ENCODE peak calls at places on chromosomes 3 and 15, in six cellular contexts. T is GM12891, E is HepG2, Q is GM12878, D is K562, J is H1. G is an unnamed sample.

GRCh38 chr15:60643490-60644040 is 164.6 kb upstream of the ICE2 start:
- DNase-seq in T (no peak), E (no peak), Q (no peak), D (no peak), J (no peak), G (no peak)

GRCh38 chr3:8512234-8512633 is 10.6 kb downstream of the LMCD1 start:
- DNase-seq in T (no peak), E (no peak), Q (no peak), D (no peak), J (no peak), G (no peak)

GRCh38 chr15:101489633-101490407 is at the start of gene PCSK6:
- DNase-seq in T (peak), E (no peak), Q (no peak), D (peak), J (peak), G (no peak)

GRCh38 chr15:77180757-77181156 is 109.8 kb upstream of the TSPAN3 start:
- DNase-seq in T (no peak), E (no peak), Q (no peak), D (no peak), J (no peak), G (no peak)

GRCh38 chr3:128922804-128923459 is 43.5 kb downstream of the ACAD9 start:
- DNase-seq in T (no peak), E (no peak), Q (no peak), D (no peak), J (no peak), G (no peak)

GRCh38 chr3:172903642-172904041 is 153.1 kb downstream of the ECT2 start:
- DNase-seq in T (no peak), E (no peak), Q (no peak), D (no peak), J (no peak), G (no peak)

GRCh38 chr15:52922871-52923270 is 132.7 kb upstream of the ONECUT1 start:
- DNase-seq in T (no peak), E (no peak), Q (no peak), D (no peak), J (no peak), G (no peak)

GRCh38 chr3:13846716-13847570 is 32.9 kb downstream of the WNT7A start:
- DNase-seq in T (no peak), E (no peak), Q (no peak), D (no peak), J (no peak), G (no peak)

GRCh38 chr3:56596441-56596840 is 39.5 kb downstream of the CCDC66 start:
- DNase-seq in T (no peak), E (no peak), Q (no peak), D (no peak), J (no peak), G (no peak)

GRCh38 chr3:170132335-170132734 is 49.2 kb downstream of the PHC3 start:
- DNase-seq in T (no peak), E (no peak), Q (no peak), D (peak), J (no peak), G (no peak)

DNA sequence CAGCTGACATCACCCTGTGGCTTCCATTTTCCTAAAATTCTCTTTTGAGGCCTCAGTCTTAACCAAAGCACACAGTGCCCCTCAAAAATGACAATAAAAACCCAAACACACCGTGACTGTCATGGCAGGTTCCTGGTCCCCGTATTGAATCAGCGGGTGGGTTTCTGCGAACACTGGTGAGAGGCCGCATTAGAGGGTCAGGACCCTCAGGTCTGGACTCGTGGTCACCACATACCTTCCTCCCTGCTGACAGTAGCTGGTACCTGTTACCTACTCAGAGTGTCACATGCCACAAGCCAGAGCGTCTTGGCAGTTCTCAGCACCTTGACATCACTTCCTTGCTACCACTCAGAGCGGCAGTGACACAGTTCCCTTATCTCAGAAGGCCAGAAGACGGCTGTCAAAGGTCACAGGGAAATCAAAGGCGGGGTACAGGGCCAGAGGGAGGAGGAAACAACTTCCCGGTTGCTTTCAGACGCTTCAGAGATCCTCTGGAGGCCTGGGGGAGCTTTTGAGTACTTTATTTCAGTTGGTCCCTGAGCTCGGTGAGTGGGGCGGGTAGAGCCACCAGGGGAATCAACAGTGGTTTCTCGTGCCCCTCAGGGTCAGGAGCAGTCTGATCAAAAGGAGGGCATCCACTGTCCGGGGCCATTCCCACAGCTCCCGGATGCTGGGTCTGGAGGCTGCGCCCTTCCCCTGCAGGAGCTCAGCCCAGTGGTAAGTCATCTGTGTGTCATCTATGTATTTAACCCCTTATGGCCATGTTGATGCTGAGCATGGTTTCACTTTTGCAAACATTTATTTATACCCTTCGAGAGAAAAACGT is at the start of the genes CCR5AS and CCRL2:
- DNase-seq in T (peak), E (no peak), Q (no peak), D (peak), J (no peak), G (peak)
- TF ChIP-seq POLR2A in T (no peak), E (no peak), Q (peak), D (peak), J (no peak), G (peak)

GRCh38 chr3:98733778-98734281 is 29.3 kb upstream of the ST3GAL6 start:
- DNase-seq in T (no peak), E (peak), Q (peak), D (no peak), J (no peak), G (no peak)
- TF ChIP-seq TAF1 in T (peak), E (no peak), Q (no peak), D (no peak), J (peak), G (no peak)

DNA sequence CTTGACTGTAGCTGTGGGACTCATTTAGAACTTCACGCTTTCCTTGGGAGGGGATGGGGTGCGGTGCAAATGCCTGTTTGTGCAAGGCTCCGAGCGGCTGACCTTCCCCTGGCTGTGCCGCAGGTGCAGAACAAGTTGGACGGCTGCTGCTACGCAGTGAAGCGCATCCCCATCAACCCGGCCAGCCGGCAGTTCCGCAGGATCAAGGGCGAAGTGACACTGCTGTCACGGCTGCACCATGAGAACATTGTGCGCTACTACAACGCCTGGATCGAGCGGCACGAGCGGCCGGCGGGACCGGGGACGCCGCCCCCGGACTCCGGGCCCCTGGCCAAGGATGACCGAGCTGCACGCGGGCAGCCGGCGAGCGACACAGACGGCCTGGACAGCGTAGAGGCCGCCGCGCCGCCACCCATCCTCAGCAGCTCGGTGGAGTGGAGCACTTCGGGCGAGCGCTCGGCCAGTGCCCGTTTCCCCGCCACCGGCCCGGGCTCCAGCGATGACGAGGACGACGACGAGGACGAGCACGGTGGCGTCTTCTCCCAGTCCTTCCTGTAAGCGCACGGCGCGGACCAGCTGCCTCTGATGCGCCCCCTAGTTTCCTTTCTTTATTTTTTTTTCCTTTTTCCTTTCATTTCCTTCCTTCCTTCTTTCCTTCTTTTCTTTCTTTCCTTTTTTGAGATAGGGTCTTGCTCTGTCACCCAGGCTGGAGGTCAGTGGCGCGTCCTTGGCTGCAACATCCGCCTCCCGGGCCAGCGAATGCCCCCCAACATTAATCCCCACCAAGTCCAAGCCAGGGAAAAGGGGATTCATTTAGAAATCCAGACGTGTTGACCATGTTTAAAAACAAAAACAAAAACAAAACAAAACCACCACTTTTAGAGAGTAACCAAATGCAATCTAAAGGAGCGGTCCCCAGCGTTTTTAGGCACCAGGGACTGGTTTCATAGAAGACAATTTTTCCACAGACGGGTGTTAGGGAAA is 42.7 kb downstream of the EIF2AK4 start:
- DNase-seq in T (peak), E (peak), Q (no peak), D (no peak), J (peak), G (no peak)
- TF ChIP-seq POLR2A in T (peak), E (no peak), Q (no peak), D (no peak), J (no peak), G (no peak)

GRCh38 chr3:127254001-127254400 is 33.8 kb downstream of the PRR20G start:
- DNase-seq in T (no peak), E (no peak), Q (no peak), D (no peak), J (no peak), G (no peak)

GRCh38 chr3:127256138-127256537 is 31.7 kb downstream of the PRR20G start:
- DNase-seq in T (no peak), E (no peak), Q (no peak), D (no peak), J (no peak), G (no peak)

GRCh38 chr3:127253491-127253890 is 34.4 kb downstream of the PRR20G start:
- DNase-seq in T (no peak), E (no peak), Q (no peak), D (no peak), J (no peak), G (no peak)

GRCh38 chr3:127255516-127255915 is 32.3 kb downstream of the PRR20G start:
- DNase-seq in T (no peak), E (no peak), Q (no peak), D (no peak), J (no peak), G (no peak)

DNA sequence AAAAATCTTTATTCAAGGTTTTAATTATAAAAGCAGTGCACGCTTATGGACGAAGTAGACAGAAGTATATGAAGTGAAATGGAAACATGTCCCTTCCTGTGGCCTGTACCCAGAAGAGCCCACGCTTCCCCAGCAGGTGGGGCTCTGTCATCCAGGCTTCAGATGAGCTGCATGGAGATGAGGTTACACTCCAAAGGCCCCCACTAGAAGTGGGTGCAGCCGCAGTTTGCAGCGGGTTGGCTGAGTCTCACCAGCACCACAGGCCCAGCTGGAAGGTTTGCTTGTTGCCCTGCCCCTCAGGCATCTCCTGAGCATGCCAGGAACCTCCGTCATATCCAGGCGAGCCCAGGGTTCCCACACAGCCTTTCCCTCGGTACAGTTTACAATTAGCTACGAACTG is 33.1 kb downstream of the PRR20G start:
- DNase-seq in T (no peak), E (peak), Q (no peak), D (peak), J (no peak), G (no peak)
- TF ChIP-seq TAF1 in T (no peak), E (no peak), Q (no peak), D (no peak), J (no peak), G (no peak)

GRCh38 chr3:184368116-184368803 is 6.8 kb downstream of the POLR2H start:
- DNase-seq in T (no peak), E (no peak), Q (no peak), D (no peak), J (no peak), G (no peak)
- TF ChIP-seq POLR2A in T (no peak), E (no peak), Q (no peak), D (no peak), J (no peak), G (no peak)

GRCh38 chr3:2301361-2301760 is 202.7 kb downstream of the CNTN4 start:
- DNase-seq in T (no peak), E (no peak), Q (no peak), D (no peak), J (no peak), G (no peak)
- TF ChIP-seq TAF1 in T (no peak), E (no peak), Q (no peak), D (no peak), J (no peak), G (no peak)

GRCh38 chr3:150723946-150724345 is 20.2 kb upstream of the ERICH6 start:
- DNase-seq in T (no peak), E (no peak), Q (no peak), D (no peak), J (no peak), G (no peak)

GRCh38 chr3:150733373-150733935 is 29.5 kb downstream of the SIAH2 start:
- DNase-seq in T (no peak), E (peak), Q (no peak), D (peak), J (no peak), G (no peak)

GRCh38 chr3:150725548-150725947 is 21.8 kb upstream of the ERICH6 start:
- DNase-seq in T (no peak), E (peak), Q (no peak), D (no peak), J (no peak), G (no peak)

GRCh38 chr3:150729682-150730360 is 26.1 kb upstream of the ERICH6 start:
- DNase-seq in T (no peak), E (no peak), Q (no peak), D (no peak), J (no peak), G (no peak)

DNA sequence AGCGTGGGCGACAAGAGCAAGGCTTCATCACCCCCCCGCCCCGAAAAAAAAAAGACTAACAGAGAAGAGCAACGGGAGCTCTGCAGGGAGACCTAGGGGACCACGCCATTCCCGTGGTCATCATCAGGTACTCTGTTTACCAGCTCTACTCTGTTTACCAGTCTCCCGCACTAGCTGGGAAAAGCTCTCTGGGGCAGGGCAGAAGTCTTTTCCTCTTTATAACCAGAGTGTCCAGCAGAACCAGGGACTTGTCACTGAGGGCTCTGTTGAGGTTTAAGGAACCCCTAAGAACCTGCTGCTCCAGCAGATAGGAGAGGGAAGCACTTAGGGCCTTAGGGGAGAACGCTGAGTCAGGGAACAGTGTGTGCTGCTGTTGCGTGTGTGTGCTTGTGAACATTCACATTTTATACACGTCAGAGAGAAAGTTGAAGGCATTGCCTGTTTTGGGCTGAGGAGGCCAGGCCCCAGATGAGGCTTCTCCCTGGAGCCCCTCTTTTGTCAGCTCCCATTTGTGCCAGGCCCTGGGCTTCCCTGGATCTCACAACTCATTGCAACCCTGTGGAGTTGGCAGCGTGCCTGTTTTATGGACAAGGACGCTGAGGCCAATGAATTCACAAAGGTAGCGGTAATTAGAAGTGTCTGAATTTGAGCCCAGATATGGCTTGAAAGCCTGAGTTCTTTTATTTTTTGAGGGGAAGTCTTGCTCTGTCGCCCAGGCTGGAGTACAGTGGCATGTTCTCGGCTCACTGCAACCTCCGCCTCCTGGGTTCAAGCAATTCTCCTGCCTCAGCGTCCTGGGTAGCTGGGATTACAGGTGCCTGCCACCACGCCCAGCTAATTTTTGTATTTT is 24.2 kb upstream of the ERICH6 start:
- DNase-seq in T (no peak), E (no peak), Q (no peak), D (peak), J (no peak), G (no peak)
- TF ChIP-seq POLR2A in T (no peak), E (no peak), Q (no peak), D (peak), J (no peak), G (no peak)

G was measured in GM12892.